ENCODE peak calls at places on chromosomes 5 and 9, in ten cellular contexts. One of them, this sample, is unnamed.

GRCh38 chr5:17694401-17694800 is 60.1 kb downstream of the TAF11L14 start:
- DNase-seq in fibroblast of pulmonary artery: no peak
- DNase-seq in tibial nerve: no peak
- DNase-seq in adrenal gland: no peak
- DNase-seq in Panc1: no peak
- DNase-seq in astrocyte of the spinal cord: no peak
- DNase-seq in stomach: no peak
- DNase-seq in sigmoid colon: no peak
- DNase-seq in WERI-Rb-1: no peak
- DNase-seq in fibroblast of the aortic adventitia: no peak
- DNase-seq in this sample: no peak

GRCh38 chr5:55868846-55869245 is 17.7 kb downstream of the IL31RA start:
- DNase-seq in fibroblast of pulmonary artery: peak; percentile 99
- DNase-seq in tibial nerve: no peak
- DNase-seq in adrenal gland: peak; percentile 58
- DNase-seq in Panc1: peak; percentile 98
- DNase-seq in astrocyte of the spinal cord: peak; percentile 97
- DNase-seq in stomach: no peak
- DNase-seq in sigmoid colon: no peak
- DNase-seq in WERI-Rb-1: no peak
- DNase-seq in fibroblast of the aortic adventitia: peak; percentile 95
- DNase-seq in this sample: peak; percentile 92

GRCh38 chr9:116870566-116870965 is 183.5 kb downstream of the TRIM32 start:
- DNase-seq in fibroblast of pulmonary artery: no peak
- DNase-seq in tibial nerve: no peak
- DNase-seq in adrenal gland: no peak
- DNase-seq in Panc1: no peak
- DNase-seq in astrocyte of the spinal cord: no peak
- DNase-seq in stomach: no peak
- DNase-seq in sigmoid colon: no peak
- DNase-seq in WERI-Rb-1: no peak
- DNase-seq in fibroblast of the aortic adventitia: no peak
- DNase-seq in this sample: no peak

GRCh38 chr5:5270958-5271605 is 131.0 kb downstream of the ADAMTS16 start:
- DNase-seq in fibroblast of pulmonary artery: peak; percentile 78
- DNase-seq in tibial nerve: peak; percentile 32
- DNase-seq in adrenal gland: peak; percentile 76
- DNase-seq in Panc1: peak; percentile 22
- DNase-seq in astrocyte of the spinal cord: peak; percentile 85
- DNase-seq in stomach: peak; percentile 72
- DNase-seq in sigmoid colon: peak; percentile 79
- DNase-seq in WERI-Rb-1: no peak
- DNase-seq in fibroblast of the aortic adventitia: peak; percentile 84
- DNase-seq in this sample: peak; percentile 88

GRCh38 chr9:124805186-124805585 is 28.3 kb downstream of the OLFML2A start:
- DNase-seq in fibroblast of pulmonary artery: no peak
- DNase-seq in tibial nerve: no peak
- DNase-seq in adrenal gland: no peak
- DNase-seq in Panc1: no peak
- DNase-seq in astrocyte of the spinal cord: no peak
- DNase-seq in stomach: no peak
- DNase-seq in sigmoid colon: no peak
- DNase-seq in WERI-Rb-1: no peak
- DNase-seq in fibroblast of the aortic adventitia: no peak
- DNase-seq in this sample: peak; percentile 66

GRCh38 chr9:8429157-8429556 is 629.6 kb upstream of the DMAC1 start:
- DNase-seq in fibroblast of pulmonary artery: no peak
- DNase-seq in tibial nerve: no peak
- DNase-seq in adrenal gland: no peak
- DNase-seq in Panc1: no peak
- DNase-seq in astrocyte of the spinal cord: no peak
- DNase-seq in stomach: no peak
- DNase-seq in sigmoid colon: no peak
- DNase-seq in WERI-Rb-1: no peak
- DNase-seq in fibroblast of the aortic adventitia: no peak
- DNase-seq in this sample: no peak

GRCh38 chr9:89778100-89779085 is 173.6 kb downstream of the GADD45G start:
- DNase-seq in fibroblast of pulmonary artery: no peak
- DNase-seq in tibial nerve: no peak
- DNase-seq in adrenal gland: no peak
- DNase-seq in Panc1: no peak
- DNase-seq in astrocyte of the spinal cord: no peak
- DNase-seq in stomach: no peak
- DNase-seq in sigmoid colon: no peak
- DNase-seq in WERI-Rb-1: no peak
- DNase-seq in fibroblast of the aortic adventitia: no peak
- DNase-seq in this sample: no peak

GRCh38 chr5:57887851-57888621 is 405.4 kb upstream of the ACTBL2 start:
- DNase-seq in fibroblast of pulmonary artery: peak; percentile 77
- DNase-seq in tibial nerve: peak; percentile 22
- DNase-seq in adrenal gland: peak; percentile 26
- DNase-seq in Panc1: peak; percentile 27
- DNase-seq in astrocyte of the spinal cord: peak; percentile 73
- DNase-seq in stomach: peak; percentile 34
- DNase-seq in sigmoid colon: no peak
- DNase-seq in WERI-Rb-1: peak; percentile 69
- DNase-seq in fibroblast of the aortic adventitia: peak; percentile 81
- DNase-seq in this sample: peak; percentile 31

GRCh38 chr5:157516626-157517325 is 56.8 kb downstream of the NIPAL4 start:
- DNase-seq in fibroblast of pulmonary artery: peak; percentile 93
- DNase-seq in tibial nerve: no peak
- DNase-seq in adrenal gland: peak; percentile 77
- DNase-seq in Panc1: no peak
- DNase-seq in astrocyte of the spinal cord: peak; percentile 93
- DNase-seq in stomach: no peak
- DNase-seq in sigmoid colon: peak; percentile 88
- DNase-seq in WERI-Rb-1: no peak
- DNase-seq in fibroblast of the aortic adventitia: peak; percentile 92
- DNase-seq in this sample: peak; percentile 89

DNA sequence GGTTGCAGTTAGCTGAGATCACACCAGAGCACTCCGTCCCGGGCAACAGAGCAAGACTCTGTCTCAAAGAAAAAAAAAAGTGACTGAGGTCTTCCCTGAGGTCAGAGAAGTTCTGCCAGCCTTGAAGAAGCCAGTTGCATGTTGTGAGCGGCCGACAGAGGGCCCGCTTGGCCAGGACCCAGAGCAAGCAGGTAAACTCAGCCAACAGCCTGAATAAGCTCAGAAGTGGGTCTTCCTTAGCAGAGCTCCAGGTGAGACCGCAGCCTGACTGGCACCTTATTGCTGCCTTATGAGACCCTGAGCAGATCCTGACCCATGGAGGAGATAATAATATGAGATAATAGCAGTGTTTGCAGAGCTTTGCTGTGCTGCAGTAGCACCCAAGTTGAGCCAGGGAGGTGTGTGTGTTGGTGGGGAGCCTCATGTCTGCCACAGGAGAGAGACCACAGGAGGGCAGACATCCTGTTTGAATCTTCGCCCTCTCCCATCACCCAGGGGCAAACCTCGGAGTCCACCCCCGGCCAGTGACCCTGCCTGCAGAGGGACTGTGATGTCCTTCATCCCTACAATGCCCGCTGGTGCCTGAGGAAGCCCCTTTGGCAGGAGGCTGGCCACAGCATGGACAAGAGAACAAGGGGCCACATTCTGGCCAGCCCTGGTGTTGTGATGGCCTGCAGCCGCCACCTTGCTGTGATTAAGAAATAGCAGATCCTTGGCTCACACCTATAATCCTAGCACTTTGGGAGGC is 10.8 kb upstream of the BARX1 start:
- DNase-seq in fibroblast of pulmonary artery: no peak
- DNase-seq in tibial nerve: no peak
- DNase-seq in adrenal gland: no peak
- DNase-seq in Panc1: no peak
- DNase-seq in astrocyte of the spinal cord: no peak
- DNase-seq in stomach: peak; percentile 73
- DNase-seq in sigmoid colon: no peak
- DNase-seq in WERI-Rb-1: no peak
- DNase-seq in fibroblast of the aortic adventitia: no peak
- DNase-seq in this sample: no peak
- TF ChIP-seq CTCF in fibroblast of pulmonary artery: peak; percentile 6
- TF ChIP-seq CTCF in tibial nerve: no peak
- TF ChIP-seq CTCF in adrenal gland: no peak
- TF ChIP-seq CTCF in Panc1: no peak
- TF ChIP-seq CTCF in astrocyte of the spinal cord: no peak
- TF ChIP-seq CTCF in stomach: peak; percentile 36
- TF ChIP-seq CTCF in sigmoid colon: no peak
- TF ChIP-seq CTCF in WERI-Rb-1: peak; percentile 60
- TF ChIP-seq CTCF in fibroblast of the aortic adventitia: no peak
- TF ChIP-seq CTCF in this sample: no peak

DNA sequence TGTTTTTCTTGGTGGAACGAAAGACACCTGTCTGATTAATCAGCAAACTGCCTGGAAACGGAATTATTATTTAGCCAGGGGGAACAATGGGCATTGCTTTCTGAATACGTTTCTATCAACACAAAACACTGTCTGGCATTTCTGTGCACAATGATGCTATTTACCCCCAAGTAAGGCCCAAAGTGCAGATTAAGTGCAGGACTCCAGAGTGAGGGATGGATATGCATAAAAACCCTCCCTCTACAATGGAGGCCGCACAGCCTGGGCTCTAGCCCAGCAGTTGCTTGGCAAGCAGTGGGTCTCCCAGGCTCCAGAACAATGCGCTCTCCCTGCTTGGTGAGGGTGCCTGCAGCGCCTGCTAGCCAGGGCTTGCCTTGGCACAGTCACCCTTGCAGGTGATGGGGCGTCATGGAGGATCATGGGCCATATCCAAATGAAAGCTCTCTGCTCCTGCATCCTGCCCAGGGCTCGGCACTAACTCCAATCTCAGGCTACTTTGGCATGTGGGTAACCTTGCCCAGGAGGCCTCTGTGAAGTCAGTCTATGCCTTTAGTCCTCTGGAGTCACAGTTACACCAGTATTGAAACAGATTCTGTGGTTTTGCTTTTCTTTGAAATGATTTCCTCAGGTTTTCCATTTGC is 11.5 kb upstream of the SPATA24 start:
- DNase-seq in fibroblast of pulmonary artery: no peak
- DNase-seq in tibial nerve: no peak
- DNase-seq in adrenal gland: no peak
- DNase-seq in Panc1: no peak
- DNase-seq in astrocyte of the spinal cord: no peak
- DNase-seq in stomach: no peak
- DNase-seq in sigmoid colon: peak; percentile 82
- DNase-seq in WERI-Rb-1: no peak
- DNase-seq in fibroblast of the aortic adventitia: peak; percentile 30
- DNase-seq in this sample: no peak
- H3K4me3 ChIP-seq in fibroblast of pulmonary artery: no peak overlapping the region
- H3K4me3 ChIP-seq in tibial nerve: no peak overlapping the region
- H3K4me3 ChIP-seq in adrenal gland: no peak overlapping the region
- H3K4me3 ChIP-seq in Panc1: no peak overlapping the region
- H3K4me3 ChIP-seq in astrocyte of the spinal cord: no peak overlapping the region
- H3K4me3 ChIP-seq in stomach: no peak overlapping the region
- H3K4me3 ChIP-seq in sigmoid colon: no peak overlapping the region
- H3K4me3 ChIP-seq in WERI-Rb-1: no peak overlapping the region
- H3K4me3 ChIP-seq in fibroblast of the aortic adventitia: no peak overlapping the region
- H3K4me3 ChIP-seq in this sample: no peak overlapping the region

GRCh38 chr9:112166176-112167140 is 8.6 kb downstream of the SUSD1 start:
- DNase-seq in fibroblast of pulmonary artery: peak; percentile 40
- DNase-seq in tibial nerve: peak; percentile 63
- DNase-seq in adrenal gland: no peak
- DNase-seq in Panc1: no peak
- DNase-seq in astrocyte of the spinal cord: peak; percentile 43
- DNase-seq in stomach: no peak
- DNase-seq in sigmoid colon: no peak
- DNase-seq in WERI-Rb-1: peak; percentile 30
- DNase-seq in fibroblast of the aortic adventitia: peak; percentile 34
- DNase-seq in this sample: peak; percentile 56
- TF ChIP-seq CTCF in fibroblast of pulmonary artery: no peak
- TF ChIP-seq CTCF in tibial nerve: no peak
- TF ChIP-seq CTCF in adrenal gland: no peak
- TF ChIP-seq CTCF in Panc1: peak; percentile 34
- TF ChIP-seq CTCF in astrocyte of the spinal cord: peak; percentile 22
- TF ChIP-seq CTCF in stomach: peak; percentile 23
- TF ChIP-seq CTCF in sigmoid colon: no peak
- TF ChIP-seq CTCF in WERI-Rb-1: peak; percentile 36
- TF ChIP-seq CTCF in fibroblast of the aortic adventitia: no peak
- TF ChIP-seq CTCF in this sample: peak; percentile 4

GRCh38 chr5:36740259-36740898 is 134.0 kb downstream of the SLC1A3 start:
- DNase-seq in fibroblast of pulmonary artery: peak; percentile 90
- DNase-seq in tibial nerve: no peak
- DNase-seq in adrenal gland: no peak
- DNase-seq in Panc1: no peak
- DNase-seq in astrocyte of the spinal cord: no peak
- DNase-seq in stomach: peak; percentile 43
- DNase-seq in sigmoid colon: no peak
- DNase-seq in WERI-Rb-1: no peak
- DNase-seq in fibroblast of the aortic adventitia: peak; percentile 26
- DNase-seq in this sample: no peak

GRCh38 chr5:36744678-36745659 is 131.6 kb upstream of the NIPBL start:
- DNase-seq in fibroblast of pulmonary artery: peak; percentile 74
- DNase-seq in tibial nerve: peak; percentile 40
- DNase-seq in adrenal gland: peak; percentile 62
- DNase-seq in Panc1: peak; percentile 36
- DNase-seq in astrocyte of the spinal cord: peak; percentile 62
- DNase-seq in stomach: peak; percentile 94
- DNase-seq in sigmoid colon: peak; percentile 72
- DNase-seq in WERI-Rb-1: peak; percentile 85
- DNase-seq in fibroblast of the aortic adventitia: peak; percentile 60
- DNase-seq in this sample: peak; percentile 67

GRCh38 chr5:36741138-36741537 is 134.7 kb downstream of the SLC1A3 start:
- DNase-seq in fibroblast of pulmonary artery: peak; percentile 84
- DNase-seq in tibial nerve: no peak
- DNase-seq in adrenal gland: no peak
- DNase-seq in Panc1: no peak
- DNase-seq in astrocyte of the spinal cord: no peak
- DNase-seq in stomach: peak; percentile 86
- DNase-seq in sigmoid colon: no peak
- DNase-seq in WERI-Rb-1: no peak
- DNase-seq in fibroblast of the aortic adventitia: peak; percentile 22
- DNase-seq in this sample: no peak

GRCh38 chr5:36739751-36740221 is 133.4 kb downstream of the SLC1A3 start:
- DNase-seq in fibroblast of pulmonary artery: peak; percentile 91
- DNase-seq in tibial nerve: peak; percentile 78
- DNase-seq in adrenal gland: peak; percentile 65
- DNase-seq in Panc1: peak; percentile 76
- DNase-seq in astrocyte of the spinal cord: peak; percentile 64
- DNase-seq in stomach: peak; percentile 85
- DNase-seq in sigmoid colon: no peak
- DNase-seq in WERI-Rb-1: peak; percentile 84
- DNase-seq in fibroblast of the aortic adventitia: peak; percentile 78
- DNase-seq in this sample: peak; percentile 74

DNA sequence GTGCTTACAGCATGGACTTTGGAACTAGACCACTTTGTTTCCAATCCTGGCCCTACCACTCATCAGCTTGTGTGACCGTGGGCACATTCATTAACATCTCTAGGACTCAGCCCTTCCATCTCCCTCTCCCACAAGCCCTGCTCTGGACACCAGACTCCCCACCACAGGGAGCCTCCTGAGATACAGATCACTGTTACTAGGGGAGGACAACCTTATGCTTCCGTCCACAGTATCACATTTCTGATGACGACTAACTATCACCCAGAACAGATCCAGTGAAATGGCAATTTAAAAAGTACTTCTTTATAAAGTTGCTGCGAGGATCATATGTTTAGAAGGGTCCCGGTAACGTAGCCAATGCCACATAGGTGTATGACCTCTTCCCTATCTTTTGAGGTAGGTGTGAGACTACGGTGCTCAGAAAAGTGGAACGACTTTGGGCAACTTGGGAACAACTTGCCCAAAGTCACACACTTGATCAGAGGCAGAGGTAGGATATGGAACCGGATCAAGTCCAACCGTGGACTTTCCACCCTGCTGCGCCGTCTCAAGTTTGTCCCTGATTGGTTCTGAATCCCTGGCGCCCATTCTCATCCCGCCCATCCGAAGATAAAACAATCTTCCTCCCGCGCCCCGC is 132.4 kb upstream of the NIPBL start:
- DNase-seq in fibroblast of pulmonary artery: no peak
- DNase-seq in tibial nerve: no peak
- DNase-seq in adrenal gland: no peak
- DNase-seq in Panc1: no peak
- DNase-seq in astrocyte of the spinal cord: peak; percentile 13
- DNase-seq in stomach: no peak
- DNase-seq in sigmoid colon: no peak
- DNase-seq in WERI-Rb-1: no peak
- DNase-seq in fibroblast of the aortic adventitia: no peak
- DNase-seq in this sample: peak; percentile 6
- H3K4me3 ChIP-seq in fibroblast of pulmonary artery: peak overlapping the region; percentile 62
- H3K4me3 ChIP-seq in tibial nerve: peak overlapping the region; percentile 54
- H3K4me3 ChIP-seq in adrenal gland: no peak overlapping the region
- H3K4me3 ChIP-seq in Panc1: peak overlapping the region; percentile 80
- H3K4me3 ChIP-seq in astrocyte of the spinal cord: peak overlapping the region; percentile 37
- H3K4me3 ChIP-seq in stomach: peak overlapping the region; percentile 55
- H3K4me3 ChIP-seq in sigmoid colon: peak overlapping the region; percentile 64
- H3K4me3 ChIP-seq in WERI-Rb-1: peak overlapping the region; percentile 79
- H3K4me3 ChIP-seq in fibroblast of the aortic adventitia: peak overlapping the region; percentile 72
- H3K4me3 ChIP-seq in this sample: peak overlapping the region; percentile 63